ENCODE peak calls at places on chromosome 22, in four cellular contexts. One of them, this sample, is unnamed.

GRCh38 chr22:31616315-31616980 is 45.6 kb downstream of the PISD start:
- DNase-seq in MM.1S: peak; percentile 67
- DNase-seq in neural progenitor cell: no peak
- DNase-seq in NCI-H146: no peak
- DNase-seq in this sample: no peak

GRCh38 chr22:36763576-36763975 is 12.3 kb downstream of the IFT27 start:
- DNase-seq in neural progenitor cell: no peak
- DNase-seq in MM.1S: no peak
- DNase-seq in NCI-H146: no peak
- DNase-seq in this sample: no peak

GRCh38 chr22:19868773-19869471 is 14.2 kb upstream of the GNB1L start:
- DNase-seq in MM.1S: no peak
- DNase-seq in NCI-H146: peak; percentile 26
- DNase-seq in neural progenitor cell: no peak
- DNase-seq in this sample: no peak

GRCh38 chr22:35452351-35452781 is 52.4 kb downstream of the MCM5 start:
- DNase-seq in MM.1S: no peak
- DNase-seq in NCI-H146: peak; percentile 93
- DNase-seq in neural progenitor cell: no peak
- DNase-seq in this sample: no peak

GRCh38 chr22:46531776-46532175 is 5.6 kb downstream of the CELSR1 start:
- DNase-seq in MM.1S: no peak
- DNase-seq in NCI-H146: no peak
- DNase-seq in neural progenitor cell: no peak
- DNase-seq in this sample: no peak

GRCh38 chr22:33337524-33337923 is 279.3 kb upstream of the SYN3 start:
- DNase-seq in NCI-H146: no peak
- DNase-seq in neural progenitor cell: no peak
- DNase-seq in MM.1S: no peak
- DNase-seq in this sample: no peak

GRCh38 chr22:39360674-39361413 is 11.1 kb downstream of the SYNGR1 start:
- DNase-seq in NCI-H146: peak; percentile 62
- DNase-seq in MM.1S: no peak
- DNase-seq in neural progenitor cell: peak; percentile 41
- DNase-seq in this sample: no peak

GRCh38 chr22:31075961-31076360 is 5.2 kb upstream of the SMTN start:
- DNase-seq in NCI-H146: no peak
- DNase-seq in MM.1S: no peak
- DNase-seq in neural progenitor cell: no peak
- DNase-seq in this sample: no peak

GRCh38 chr22:44409211-44409648 is 88.8 kb downstream of the RTL6 start:
- DNase-seq in neural progenitor cell: no peak
- DNase-seq in MM.1S: no peak
- DNase-seq in NCI-H146: no peak
- DNase-seq in this sample: no peak

GRCh38 chr22:24433868-24434471 is 6.6 kb downstream of the ADORA2A start:
- DNase-seq in NCI-H146: no peak
- DNase-seq in MM.1S: peak; percentile 83
- DNase-seq in neural progenitor cell: no peak
- DNase-seq in this sample: no peak

This sample was measured in NCI-H446 treated with DMSO at 0.1 percent for 48 hours.